ENCODE peak calls at places on chromosomes 2 and 18, in eight cellular contexts. B is colonic mucosa, J is GM20000, V is GM10248, H is pancreas, W is lower lobe of right lung, X is AG09309, Q is astrocyte of the spinal cord. U is an unnamed sample.

GRCh38 chr2:39488450-39488849 is 51.4 kb upstream of the MAP4K3 start:
- DNase-seq in B (no peak), J (no peak), V (no peak), H (no peak), W (peak), X (peak), Q (peak), U (no peak)

GRCh38 chr2:218259099-218259921 is 1.5 kb upstream of the GPBAR1 start:
- DNase-seq in B (no peak), J (no peak), V (no peak), H (peak), W (peak), X (peak), Q (peak), U (no peak)

GRCh38 chr2:29273004-29273703 is 157.9 kb downstream of the CLIP4 start:
- DNase-seq in B (no peak), J (no peak), V (no peak), H (no peak), W (no peak), X (no peak), Q (no peak), U (no peak)

GRCh38 chr2:177754476-177754873 is 318.1 kb downstream of the PDE11A start:
- DNase-seq in B (no peak), J (no peak), V (no peak), H (no peak), W (no peak), X (no peak), Q (peak), U (no peak)

GRCh38 chr18:11751305-11752115 is 62.4 kb downstream of the GNAL start:
- DNase-seq in B (no peak), J (peak), V (no peak), H (no peak), W (no peak), X (no peak), Q (no peak), U (no peak)

GRCh38 chr2:100072503-100072902 is 69.9 kb downstream of the AFF3 start:
- DNase-seq in B (no peak), J (no peak), V (no peak), H (no peak), W (no peak), X (no peak), Q (no peak), U (no peak)

GRCh38 chr2:43899589-43899988 is 60.8 kb downstream of the ABCG8 start:
- DNase-seq in B (no peak), J (no peak), V (no peak), H (no peak), W (no peak), X (no peak), Q (peak), U (no peak)

GRCh38 chr18:3966985-3967856 is 487.9 kb downstream of the DLGAP1 start:
- DNase-seq in B (no peak), J (no peak), V (no peak), H (no peak), W (no peak), X (peak), Q (peak), U (no peak)

GRCh38 chr2:169397697-169398096 is 35.4 kb upstream of the LRP2 start:
- DNase-seq in B (no peak), J (no peak), V (no peak), H (no peak), W (no peak), X (no peak), Q (no peak), U (no peak)

GRCh38 chr2:189657867-189658266 is 3.4 kb upstream of the ASNSD1 start:
- DNase-seq in B (peak), J (peak), V (no peak), H (no peak), W (peak), X (no peak), Q (peak), U (no peak)

GRCh38 chr2:96525211-96525507 is 11.4 kb upstream of the ARID5A start:
- DNase-seq in B (no peak), J (no peak), V (no peak), H (no peak), W (no peak), X (no peak), Q (no peak), U (no peak)

GRCh38 chr2:203782262-203782976 is 76.0 kb downstream of the CD28 start:
- DNase-seq in B (peak), J (peak), V (peak), H (no peak), W (no peak), X (peak), Q (peak), U (no peak)

GRCh38 chr18:28174181-28174906 is 2.6 kb downstream of the CDH2 start:
- DNase-seq in B (no peak), J (peak), V (no peak), H (no peak), W (no peak), X (no peak), Q (peak), U (no peak)

GRCh38 chr18:28176933-28177827 is at the start of gene CDH2:
- DNase-seq in B (no peak), J (peak), V (peak), H (peak), W (peak), X (peak), Q (peak), U (peak)

GRCh38 chr18:28176674-28176932 is 327 bp downstream of the CDH2 start:
- DNase-seq in B (no peak), J (no peak), V (no peak), H (peak), W (no peak), X (no peak), Q (no peak), U (no peak)

GRCh38 chr18:28175930-28176673 is 828 bp downstream of the CDH2 start:
- DNase-seq in B (no peak), J (peak), V (peak), H (peak), W (no peak), X (no peak), Q (peak), U (no peak)

DNA sequence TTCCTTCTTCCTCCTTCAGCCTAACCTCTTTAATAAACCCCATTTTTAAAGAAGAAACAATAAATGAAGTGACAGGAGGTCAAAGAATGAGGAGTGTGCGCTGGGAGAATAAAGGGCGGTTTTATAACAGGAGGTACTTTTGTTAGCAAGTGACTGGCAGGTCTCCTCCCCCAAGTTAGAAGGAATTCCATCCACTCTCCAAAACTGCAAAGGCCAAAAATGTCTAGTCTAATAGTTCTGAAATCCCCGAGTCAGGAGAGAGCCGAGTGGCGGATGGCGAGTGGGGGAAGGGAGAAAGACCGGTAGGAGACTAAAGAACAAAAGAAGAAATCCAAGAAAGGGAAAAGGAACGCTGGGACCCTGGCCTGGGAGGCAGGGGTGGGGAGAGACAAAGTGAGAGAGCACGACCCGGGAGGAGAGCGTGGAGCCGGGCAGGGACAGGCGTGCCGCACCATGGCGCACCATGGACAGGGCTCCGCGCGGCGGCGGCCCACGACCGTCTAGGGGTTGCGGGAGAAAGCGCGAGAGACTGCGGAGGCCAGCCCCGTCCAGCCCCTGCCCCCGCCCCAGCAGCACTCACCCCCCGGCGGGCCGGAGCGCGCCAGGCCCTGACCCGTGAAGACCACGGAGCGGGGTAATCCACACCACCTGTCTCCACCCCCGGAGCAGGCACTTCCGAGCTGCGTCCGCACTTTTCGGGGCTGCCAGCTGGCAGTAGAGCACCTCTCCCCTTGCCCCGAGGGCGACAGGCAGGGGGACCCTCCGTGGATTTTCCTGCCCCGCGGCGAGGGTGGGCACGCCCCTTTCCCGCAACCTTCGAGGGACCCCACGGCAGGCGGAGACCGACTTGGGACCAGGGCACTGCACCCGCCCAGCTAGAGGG is 1.6 kb downstream of the CDH2 start:
- DNase-seq in B (no peak), J (peak), V (peak), H (peak), W (no peak), X (no peak), Q (peak), U (no peak)
- TF ChIP-seq CTCF in B (no peak), J (no peak), V (no peak), H (no peak), W (no peak), X (no peak), Q (no peak), U (no peak)

DNA sequence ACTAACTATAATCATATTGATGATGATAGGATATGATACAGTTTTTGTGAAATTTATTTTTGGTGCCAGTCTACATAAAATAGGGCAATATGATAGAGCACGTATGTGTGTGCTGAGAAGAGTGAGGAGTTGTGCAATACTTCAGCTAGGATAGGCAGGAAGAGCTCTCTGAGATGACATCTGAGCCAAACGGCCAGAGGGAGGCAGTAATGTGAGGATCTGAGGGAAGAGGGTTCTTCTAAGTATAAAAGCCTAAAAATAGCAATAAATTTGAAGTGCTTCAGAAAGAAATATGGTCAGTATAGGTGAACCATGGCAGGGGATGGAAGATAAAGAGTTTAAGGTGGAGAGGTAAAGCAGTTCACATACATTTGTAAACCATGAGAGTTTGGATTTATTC is 102.5 kb downstream of the OLA1 start:
- DNase-seq in B (no peak), J (no peak), V (no peak), H (no peak), W (no peak), X (no peak), Q (no peak), U (peak)
- TF ChIP-seq CTCF in B (no peak), J (peak), V (no peak), H (no peak), W (no peak), X (no peak), Q (peak), U (peak)

DNA sequence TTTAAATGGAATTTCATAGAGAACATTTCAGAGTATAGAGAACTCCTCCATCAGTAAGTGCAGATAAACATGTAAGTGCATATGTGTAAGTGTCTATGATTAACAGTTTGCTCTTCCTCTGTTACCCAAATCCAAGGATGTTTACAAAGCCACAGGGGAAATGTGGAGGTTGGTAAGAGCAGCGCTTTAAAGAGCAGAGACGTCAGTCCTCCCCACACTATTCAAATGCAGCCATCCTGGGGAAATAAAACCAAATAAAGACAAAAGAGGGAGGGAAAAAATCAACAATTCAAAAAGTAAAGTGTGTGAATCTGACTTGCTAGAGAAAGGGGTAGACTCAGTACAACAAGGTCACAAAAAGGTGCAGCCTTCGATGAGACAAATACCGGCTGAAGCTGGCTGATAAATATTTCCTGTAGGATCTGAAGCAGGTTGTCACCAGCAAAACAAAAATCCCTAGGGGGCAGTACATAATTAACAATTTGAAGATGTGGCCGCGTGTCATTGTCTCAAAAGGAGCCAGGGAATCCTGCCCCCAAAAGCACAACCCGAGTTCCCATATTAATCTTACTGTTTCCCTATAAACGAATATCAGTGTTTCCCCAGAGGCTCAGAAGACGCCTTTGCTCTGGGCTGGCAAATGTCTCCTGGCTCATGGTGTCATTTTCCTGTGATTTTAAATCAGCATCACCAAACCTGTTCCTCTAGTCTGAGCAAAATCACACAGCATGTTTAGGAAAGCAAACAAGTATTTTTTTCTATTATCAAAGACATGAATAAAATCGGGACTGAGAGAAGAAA is 216.5 kb downstream of the CDCA7 start:
- DNase-seq in B (peak), J (peak), V (peak), H (no peak), W (no peak), X (peak), Q (peak), U (no peak)
- TF ChIP-seq CTCF in B (peak), J (no peak), V (no peak), H (no peak), W (peak), X (peak), Q (peak), U (peak)

GRCh38 chr2:24920813-24921441 is 890 bp upstream of the ADCY3 start:
- DNase-seq in B (no peak), J (peak), V (no peak), H (no peak), W (no peak), X (no peak), Q (no peak), U (no peak)
- TF ChIP-seq CTCF in B (no peak), J (peak), V (peak), H (no peak), W (no peak), X (no peak), Q (peak), U (peak)

U was measured in AG09319.